ENCODE peak calls at places on chromosomes 16 and 17, in five cellular contexts. R, Y, Z, G and F are unnamed samples.
A peak's percentile ranks its signal among the peaks of the same experiment; 100 is the strongest.

GRCh38 chr17:60422162-60422665 is at the start of gene CHCT1:
- DNase-seq in R (no peak), Y (no peak), Z (no peak), G (no peak), F (no peak)

GRCh38 chr16:71296584-71297133 is 7.5 kb upstream of the CMTR2 start:
- DNase-seq in R (no peak), Y (no peak), Z (no peak), G (no peak), F (no peak)

GRCh38 chr17:43216762-43217613 is 5.3 kb downstream of the TMEM106A start:
- DNase-seq in R (peak; percentile 56), Y (no peak), Z (peak; percentile 13), G (no peak), F (no peak)

GRCh38 chr17:63431939-63432804 is 13.9 kb downstream of the CYB561 start:
- DNase-seq in R (peak; percentile 71), Y (peak; percentile 90), Z (no peak), G (no peak), F (peak; percentile 63)

GRCh38 chr17:43966276-43966675 is 12.5 kb upstream of the PYY start:
- DNase-seq in R (no peak), Y (no peak), Z (no peak), G (no peak), F (no peak)

GRCh38 chr17:53150101-53150698 is 672.5 kb upstream of the KIF2B start:
- DNase-seq in R (peak; percentile 43), Y (no peak), Z (no peak), G (no peak), F (peak; percentile 10)

GRCh38 chr17:7351665-7352558 is at the start of gene KCTD11:
- DNase-seq in R (peak; percentile 95), Y (peak; percentile 89), Z (peak; percentile 87), G (peak; percentile 86), F (peak; percentile 80)

GRCh38 chr16:48126801-48127644 is 28.8 kb downstream of the ABCC12 start:
- DNase-seq in R (peak; percentile 66), Y (no peak), Z (no peak), G (no peak), F (peak; percentile 37)

GRCh38 chr16:15613676-15614075 is 29.3 kb downstream of the MARF1 start:
- DNase-seq in R (no peak), Y (no peak), Z (no peak), G (no peak), F (no peak)

GRCh38 chr17:78416791-78417530 is 38.5 kb downstream of the PGS1 start:
- DNase-seq in R (peak; percentile 56), Y (no peak), Z (no peak), G (no peak), F (no peak)

GRCh38 chr17:56835259-56835575 is 1.3 kb downstream of the DGKE start:
- DNase-seq in R (no peak), Y (no peak), Z (no peak), G (no peak), F (no peak)

GRCh38 chr16:53201900-53202299 is 147.1 kb downstream of the CHD9 start:
- DNase-seq in R (no peak), Y (no peak), Z (no peak), G (no peak), F (no peak)

GRCh38 chr16:58499615-58500328 is at the start of gene NDRG4:
- DNase-seq in R (peak; percentile 79), Y (peak; percentile 41), Z (peak; percentile 53), G (peak; percentile 14), F (peak; percentile 99)

GRCh38 chr17:48597775-48598631 is 4.4 kb upstream of the HOXB5 start:
- DNase-seq in R (peak; percentile 41), Y (no peak), Z (no peak), G (no peak), F (peak; percentile 53)

GRCh38 chr16:84839054-84839453 is 19.3 kb downstream of the CRISPLD2 start:
- DNase-seq in R (no peak), Y (no peak), Z (no peak), G (no peak), F (no peak)

GRCh38 chr17:40364121-40364861 is at the start of gene GJD3:
- DNase-seq in R (no peak), Y (peak; percentile 35), Z (no peak), G (no peak), F (no peak)
- H3K4me3 ChIP-seq in R (peak within 1 kb of the TSS; percentile 58), Y (peak within 1 kb of the TSS; percentile 58), Z (peak within 1 kb of the TSS; percentile 52), G (no peak within 1 kb of the TSS), F (no peak within 1 kb of the TSS)

GRCh38 chr16:55058576-55058975 is 127.9 kb downstream of the IRX5 start:
- DNase-seq in R (no peak), Y (no peak), Z (no peak), G (no peak), F (no peak)

GRCh38 chr16:55055262-55055661 is 124.6 kb downstream of the IRX5 start:
- DNase-seq in R (no peak), Y (no peak), Z (no peak), G (no peak), F (no peak)

GRCh38 chr16:55059146-55059545 is 128.5 kb downstream of the IRX5 start:
- DNase-seq in R (no peak), Y (no peak), Z (no peak), G (no peak), F (no peak)

GRCh38 chr16:55056585-55057520 is 126.2 kb downstream of the IRX5 start:
- DNase-seq in R (peak; percentile 55), Y (no peak), Z (no peak), G (no peak), F (peak; percentile 45)

GRCh38 chr16:55057866-55058265 is 127.2 kb downstream of the IRX5 start:
- DNase-seq in R (no peak), Y (no peak), Z (no peak), G (no peak), F (no peak)
- H3K4me3 ChIP-seq in R (no peak overlapping the region), Y (no peak overlapping the region), Z (no peak overlapping the region), G (no peak overlapping the region), F (no peak overlapping the region)

GRCh38 chr16:66387817-66388332 is 21.4 kb downstream of the CDH5 start:
- DNase-seq in R (no peak), Y (no peak), Z (no peak), G (no peak), F (no peak)

GRCh38 chr16:66389256-66390175 is 23.0 kb downstream of the CDH5 start:
- DNase-seq in R (no peak), Y (no peak), Z (no peak), G (no peak), F (no peak)

GRCh38 chr16:66385415-66385814 is 18.9 kb downstream of the CDH5 start:
- DNase-seq in R (no peak), Y (no peak), Z (no peak), G (no peak), F (no peak)

GRCh38 chr16:66388350-66389139 is 22.1 kb downstream of the CDH5 start:
- DNase-seq in R (no peak), Y (no peak), Z (no peak), G (no peak), F (no peak)

GRCh38 chr16:66386629-66387622 is 20.4 kb downstream of the CDH5 start:
- DNase-seq in R (no peak), Y (no peak), Z (no peak), G (no peak), F (no peak)
- H3K4me3 ChIP-seq in R (no peak overlapping the region), Y (no peak overlapping the region), Z (no peak overlapping the region), G (no peak overlapping the region), F (no peak overlapping the region)

GRCh38 chr16:56547949-56548567 is 16.8 kb upstream of the MT4 start:
- DNase-seq in R (no peak), Y (no peak), Z (no peak), G (no peak), F (no peak)
- H3K4me3 ChIP-seq in R (no peak overlapping the region), Y (no peak overlapping the region), Z (no peak overlapping the region), G (no peak overlapping the region), F (no peak overlapping the region)

GRCh38 chr16:81448154-81449131 is 3.8 kb downstream of the CMIP start:
- DNase-seq in R (peak; percentile 87), Y (no peak), Z (no peak), G (no peak), F (no peak)
- H3K4me3 ChIP-seq in R (no peak overlapping the region), Y (peak overlapping the region; percentile 2), Z (no peak overlapping the region), G (peak overlapping the region; percentile 9), F (no peak overlapping the region)

GRCh38 chr17:1625053-1625452 is 3.6 kb downstream of the SLC43A2 start:
- DNase-seq in R (peak; percentile 2), Y (no peak), Z (no peak), G (no peak), F (no peak)

GRCh38 chr17:1625507-1626080 is 3.0 kb downstream of the SLC43A2 start:
- DNase-seq in R (peak; percentile 6), Y (no peak), Z (no peak), G (no peak), F (no peak)

GRCh38 chr17:1624650-1625049 is 4.0 kb downstream of the SLC43A2 start:
- DNase-seq in R (no peak), Y (no peak), Z (no peak), G (no peak), F (no peak)

GRCh38 chr17:1627219-1627986 is 1.2 kb downstream of the SLC43A2 start:
- DNase-seq in R (peak; percentile 24), Y (peak; percentile 51), Z (no peak), G (no peak), F (no peak)

GRCh38 chr17:1626333-1626732 is 2.3 kb downstream of the SLC43A2 start:
- DNase-seq in R (peak; percentile 16), Y (no peak), Z (no peak), G (no peak), F (no peak)
- H3K4me3 ChIP-seq in R (no peak overlapping the region), Y (no peak overlapping the region), Z (no peak overlapping the region), G (no peak overlapping the region), F (no peak overlapping the region)

DNA sequence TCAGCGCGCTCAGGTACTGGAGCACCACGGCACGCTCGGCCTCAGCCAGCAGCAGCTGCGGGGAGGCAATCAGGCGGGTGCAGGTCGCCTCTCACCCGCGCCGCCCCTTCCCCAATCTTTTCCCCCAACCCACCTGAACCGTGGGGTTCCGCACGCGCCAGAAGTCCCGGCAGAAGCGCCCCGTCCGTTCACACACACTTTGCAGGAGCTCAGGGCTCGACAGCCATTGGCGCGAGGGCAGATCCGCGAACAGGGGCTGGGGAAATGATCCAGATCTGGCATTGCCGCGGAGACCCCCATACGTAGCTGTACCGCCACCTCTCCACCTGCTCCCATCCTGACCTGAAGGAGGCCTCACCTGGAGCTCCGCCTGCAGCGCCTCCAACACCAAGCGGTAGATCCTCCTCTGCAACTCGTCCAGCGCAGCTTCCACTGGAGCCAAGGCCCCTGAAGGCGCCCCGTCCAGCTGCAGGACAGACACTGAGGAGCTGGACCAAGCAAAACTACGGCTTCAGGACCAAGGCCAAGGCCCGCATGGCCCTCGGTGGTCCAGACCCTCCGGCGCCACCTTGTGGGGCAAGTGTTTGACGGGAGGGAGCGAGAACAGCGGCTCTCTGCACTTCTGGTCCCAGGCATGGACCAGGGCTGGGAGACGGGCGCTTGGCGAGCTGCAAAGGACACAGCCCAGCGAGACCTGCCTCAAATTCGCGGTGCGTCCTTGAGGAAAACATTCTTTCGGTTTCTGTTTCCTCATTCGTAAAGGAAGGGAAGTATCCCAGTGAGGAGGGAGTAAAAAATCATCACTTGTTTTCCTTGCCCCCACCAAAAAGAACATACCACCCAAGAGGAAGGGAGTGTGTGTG is 1.5 kb upstream of the MATCAP1 start:
- DNase-seq in R (peak; percentile 95), Y (peak; percentile 71), Z (peak; percentile 80), G (peak; percentile 80), F (peak; percentile 95)
- H3K4me3 ChIP-seq in R (no peak overlapping the region), Y (no peak overlapping the region), Z (no peak overlapping the region), G (no peak overlapping the region), F (no peak overlapping the region)

DNA sequence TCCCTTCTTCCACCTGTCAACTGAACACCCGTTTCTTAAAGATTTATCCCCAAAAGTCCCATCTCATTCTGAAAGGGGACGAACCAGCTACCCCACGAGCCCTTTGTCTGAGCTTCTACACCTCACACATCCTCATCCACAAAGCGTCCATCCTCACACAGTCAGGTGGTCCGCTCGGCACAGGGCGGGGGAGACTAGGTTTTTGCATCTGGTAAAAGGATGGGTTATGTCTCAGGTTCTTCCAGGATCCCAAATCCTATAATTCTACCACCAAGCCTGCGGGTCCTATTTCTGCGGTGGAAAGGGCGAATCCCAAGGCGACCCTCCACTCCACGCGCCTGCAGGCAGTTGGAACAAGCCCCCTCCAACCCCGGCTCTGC is 458 bp downstream of the GFOD2 start:
- DNase-seq in R (no peak), Y (no peak), Z (no peak), G (no peak), F (no peak)
- H3K4me3 ChIP-seq in R (peak overlapping the region; percentile 89), Y (peak overlapping the region; percentile 94), Z (peak overlapping the region; percentile 96), G (peak overlapping the region; percentile 99), F (peak overlapping the region; percentile 98)